ENCODE peak calls at places on chromosomes 12 and 14, in nine cellular contexts. T is stimulated activated CD4-positive, alpha-beta T cell treated with anti-CD3 and anti-CD28 coated beads, Interleukin-1b, Interleukin-23, amount 100 ng/mL, for 48 hours; Y is SW480; O is activated CD4-positive, alpha-beta T cell treated with anti-CD3 and anti-CD28 coated beads, Interleukin-2, amount 50 U/mL, for 48 hours; J is KG1; V is ecto neural progenitor cell; Z is NCI-H2081; D is GM19239; M is left ventricle myocardium superior. G is an unnamed sample.

GRCh38 chr12:68481181-68481941 is 129.3 kb upstream of the RAP1B start:
- DNase-seq in M (no peak), Y (no peak), Z (no peak), V (no peak), J (no peak), O (peak), T (no peak), D (no peak), G (no peak)

GRCh38 chr12:31682136-31682962 is 22.9 kb downstream of the ETFBKMT start:
- DNase-seq in M (peak), Z (peak), Y (peak), T (peak), V (peak), J (peak), D (peak), O (peak), G (peak)

GRCh38 chr12:112285600-112286401 is 96.4 kb downstream of the HECTD4 start:
- DNase-seq in V (no peak), T (no peak), M (no peak), O (no peak), Z (peak), D (no peak), J (no peak), Y (no peak), G (no peak)

GRCh38 chr14:59333668-59334067 is 131.5 kb downstream of the GPR135 start:
- DNase-seq in T (no peak), O (no peak), V (no peak), Y (no peak), D (no peak), M (no peak), J (no peak), Z (no peak), G (peak)

GRCh38 chr14:48943913-48944312 is 642.3 kb downstream of the RPS29 start:
- DNase-seq in T (no peak), Z (no peak), J (no peak), D (no peak), M (no peak), O (no peak), Y (no peak), V (no peak), G (no peak)

GRCh38 chr12:48285751-48286650 is 64.7 kb downstream of the ZNF641 start:
- DNase-seq in V (no peak), O (no peak), J (no peak), D (no peak), T (peak), Y (no peak), M (no peak), Z (no peak), G (no peak)

GRCh38 chr14:68247867-68248266 is 428.3 kb downstream of the RAD51B start:
- DNase-seq in Y (no peak), M (no peak), D (no peak), T (no peak), V (no peak), O (no peak), J (no peak), Z (no peak), G (no peak)

GRCh38 chr14:64572721-64573508 is 23.2 kb downstream of the PPP1R36 start:
- DNase-seq in V (no peak), T (no peak), M (no peak), O (no peak), D (no peak), Z (no peak), Y (no peak), J (no peak), G (no peak)

GRCh38 chr12:68080577-68080976 is 79.0 kb downstream of the IFNG start:
- DNase-seq in J (no peak), V (no peak), M (no peak), T (no peak), O (no peak), Z (no peak), D (no peak), Y (no peak), G (no peak)

GRCh38 chr14:91154851-91155625 is 41.2 kb downstream of the DGLUCY start:
- DNase-seq in Y (peak), J (no peak), V (no peak), O (no peak), T (no peak), Z (peak), D (no peak), M (peak), G (peak)

GRCh38 chr12:70383886-70384285 is 17.8 kb downstream of the KCNMB4 start:
- DNase-seq in Y (no peak), O (no peak), M (no peak), V (no peak), J (no peak), Z (no peak), T (no peak), D (no peak), G (no peak)

GRCh38 chr14:102207831-102208365 is 68.2 kb downstream of the WDR20 start:
- DNase-seq in Z (no peak), M (no peak), J (no peak), O (no peak), Y (no peak), V (no peak), T (no peak), D (no peak), G (no peak)

GRCh38 chr12:102034346-102034745 is 27.4 kb downstream of the WASHC3 start:
- DNase-seq in J (no peak), V (no peak), Y (no peak), D (no peak), O (no peak), T (no peak), M (no peak), Z (no peak), G (no peak)

GRCh38 chr14:77306406-77307098 is 14.1 kb downstream of the POMT2 start:
- DNase-seq in Y (no peak), D (no peak), Z (no peak), M (no peak), J (no peak), O (no peak), T (no peak), V (no peak), G (no peak)

GRCh38 chr14:79552778-79553177 is 658.5 kb downstream of the DIO2 start:
- DNase-seq in T (no peak), J (no peak), M (no peak), O (no peak), Y (peak), D (no peak), V (no peak), Z (no peak), G (no peak)

GRCh38 chr12:132617822-132618682 is 524 bp upstream of the P2RX2 start:
- DNase-seq in T (no peak), D (no peak), Z (no peak), Y (no peak), J (no peak), O (no peak), M (no peak), V (no peak), G (peak)

GRCh38 chr12:120466560-120467315 is 2.8 kb downstream of the SRSF9 start:
- DNase-seq in D (no peak), J (no peak), Z (peak), V (peak), Y (no peak), O (peak), M (peak), T (peak), G (peak)